ENCODE peak calls at places on chromosomes 5 and 9, in ten cellular contexts. Q is activated B cell treated with CpG ODN at 0.5 μM for 24 hours; R is uterus; Y is RWPE1; S is CD8-positive, alpha-beta T cell; V is heart left ventricle; M is fibroblast of lung; W is endothelial cell; T is MM.1S; Z is astrocyte of the spinal cord. O is an unnamed sample.

GRCh38 chr5:69024241-69024651 is 69.6 kb upstream of the SLC30A5 start:
- DNase-seq in Q (no peak), R (no peak), Y (peak), S (no peak), V (no peak), M (peak), W (peak), T (peak), Z (no peak), O (peak)

GRCh38 chr5:37054391-37054790 is 177.8 kb downstream of the NIPBL start:
- DNase-seq in Q (no peak), R (no peak), Y (no peak), S (no peak), V (no peak), M (no peak), W (no peak), T (no peak), Z (no peak), O (no peak)

GRCh38 chr9:36328798-36329411 is 70.7 kb upstream of the GNE start:
- DNase-seq in Q (no peak), R (peak), Y (peak), S (no peak), V (peak), M (peak), W (peak), T (peak), Z (peak), O (peak)

GRCh38 chr9:122004589-122004988 is 88.5 kb downstream of the TTLL11 start:
- DNase-seq in Q (no peak), R (no peak), Y (no peak), S (no peak), V (no peak), M (no peak), W (no peak), T (no peak), Z (no peak), O (no peak)

GRCh38 chr5:90824436-90824835 is 265.8 kb downstream of the ADGRV1 start:
- DNase-seq in Q (no peak), R (no peak), Y (no peak), S (no peak), V (no peak), M (no peak), W (no peak), T (no peak), Z (no peak), O (no peak)

GRCh38 chr9:73573235-73573634 is 421.6 kb downstream of the ANXA1 start:
- DNase-seq in Q (no peak), R (no peak), Y (no peak), S (no peak), V (no peak), M (no peak), W (no peak), T (no peak), Z (no peak), O (no peak)

GRCh38 chr5:96614110-96614691 is 48.0 kb upstream of the CAST start:
- DNase-seq in Q (no peak), R (peak), Y (peak), S (peak), V (peak), M (peak), W (peak), T (peak), Z (peak), O (peak)

GRCh38 chr9:70117835-70118319 is 74.2 kb downstream of the MAMDC2 start:
- DNase-seq in Q (no peak), R (no peak), Y (peak), S (no peak), V (no peak), M (peak), W (no peak), T (no peak), Z (peak), O (no peak)

GRCh38 chr5:174311531-174312269 is 266.2 kb downstream of the NSG2 start:
- DNase-seq in Q (peak), R (peak), Y (peak), S (peak), V (peak), M (peak), W (peak), T (peak), Z (peak), O (peak)

DNA sequence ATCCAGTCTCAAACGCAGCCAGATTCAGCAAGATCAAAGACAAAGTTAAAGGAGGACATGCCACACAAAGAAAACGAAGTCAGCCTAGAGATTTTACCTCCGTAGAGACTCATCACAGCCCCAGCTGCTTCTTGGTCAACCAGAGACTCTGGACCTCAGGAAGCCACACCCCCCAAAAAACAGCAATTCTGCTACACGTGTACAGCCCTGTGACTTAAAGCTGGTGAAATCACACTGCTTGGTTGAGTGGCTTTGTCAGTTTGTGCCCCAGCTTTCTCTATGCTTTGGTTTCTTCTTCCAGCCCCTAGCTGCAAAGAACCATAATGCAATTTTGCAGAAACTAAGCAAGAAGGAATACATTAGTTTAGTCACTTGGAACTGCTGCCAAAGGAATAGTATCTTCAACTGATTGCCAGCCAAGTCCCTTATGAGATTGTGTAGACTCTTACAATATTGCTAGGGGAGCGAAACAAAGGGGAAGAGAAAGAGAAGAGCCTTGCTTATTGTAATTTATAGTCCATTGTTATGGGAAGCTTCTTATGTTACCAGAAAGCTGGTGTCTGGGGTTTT is 158.8 kb upstream of the ZNF462 start:
- DNase-seq in Q (no peak), R (no peak), Y (no peak), S (no peak), V (no peak), M (peak), W (no peak), T (no peak), Z (no peak), O (no peak)
- TF ChIP-seq CTCF in Q (no peak), R (no peak), Y (no peak), S (no peak), V (no peak), M (no peak), W (no peak), T (no peak), Z (no peak), O (no peak)

GRCh38 chr9:93620041-93620506 is 43.7 kb downstream of the PHF2 start:
- DNase-seq in Q (no peak), R (no peak), Y (no peak), S (no peak), V (no peak), M (no peak), W (no peak), T (no peak), Z (no peak), O (no peak)
- TF ChIP-seq CTCF in Q (no peak), R (no peak), Y (no peak), S (no peak), V (no peak), M (no peak), W (no peak), T (no peak), Z (peak), O (no peak)

GRCh38 chr9:93167185-93167584 is 16.8 kb upstream of the WNK2 start:
- DNase-seq in Q (no peak), R (no peak), Y (no peak), S (no peak), V (no peak), M (no peak), W (no peak), T (no peak), Z (no peak), O (no peak)
- TF ChIP-seq CTCF in Q (no peak), R (no peak), Y (no peak), S (no peak), V (no peak), M (no peak), W (no peak), T (no peak), Z (no peak), O (no peak)

DNA sequence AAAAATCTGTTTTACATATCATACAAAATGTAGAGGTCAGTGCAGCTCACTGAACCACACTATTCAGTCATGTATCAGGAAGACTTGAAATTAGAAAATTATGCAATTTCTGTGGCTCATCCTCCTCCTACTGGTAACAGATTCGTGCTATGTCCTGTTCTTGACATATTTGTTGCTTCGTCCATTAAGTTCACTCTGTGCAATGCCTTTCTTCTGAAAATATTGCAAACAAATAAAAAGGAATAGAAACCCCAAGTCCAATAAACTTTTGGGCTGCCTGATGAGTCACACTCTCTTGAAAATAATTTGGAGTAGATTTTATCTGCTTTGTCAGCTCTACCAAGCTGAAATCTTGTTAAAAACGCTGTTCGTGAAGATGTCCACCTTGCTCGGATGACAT is 391.2 kb downstream of the RAB3C start:
- DNase-seq in Q (no peak), R (no peak), Y (no peak), S (no peak), V (no peak), M (no peak), W (no peak), T (no peak), Z (no peak), O (no peak)
- TF ChIP-seq CTCF in Q (no peak), R (no peak), Y (no peak), S (no peak), V (no peak), M (no peak), W (no peak), T (no peak), Z (no peak), O (no peak)

DNA sequence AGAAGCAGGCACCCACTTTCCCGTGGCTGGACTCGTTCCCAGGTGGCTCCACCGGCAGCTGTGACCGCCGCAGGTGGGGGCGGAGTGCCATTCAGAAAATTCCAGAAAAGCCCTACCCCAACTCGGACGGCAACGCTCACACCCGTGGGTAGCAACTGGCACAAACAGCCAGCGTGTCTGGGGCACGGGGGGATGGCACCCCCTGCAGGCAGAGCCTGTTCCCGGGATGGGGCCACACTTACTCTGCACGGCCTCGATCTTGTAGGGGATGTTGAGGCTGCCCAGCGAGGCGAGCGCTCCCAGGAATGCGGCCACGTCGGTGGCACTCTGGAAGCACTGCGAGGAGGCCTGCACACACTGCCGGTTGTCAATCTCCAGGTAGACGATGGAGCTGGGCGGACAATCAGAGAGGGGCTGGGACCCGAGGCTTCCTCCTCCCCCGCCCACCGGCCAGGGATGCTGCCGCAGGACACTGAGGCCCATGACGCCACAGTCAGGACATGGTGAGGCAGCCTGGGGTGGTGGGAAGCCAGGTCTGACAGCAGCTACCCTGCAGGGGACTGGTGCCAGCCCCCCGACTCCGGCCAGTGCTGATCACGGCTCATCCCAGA is 20.2 kb upstream of the SEC16A start:
- DNase-seq in Q (no peak), R (no peak), Y (no peak), S (no peak), V (no peak), M (no peak), W (no peak), T (no peak), Z (no peak), O (no peak)
- TF ChIP-seq CTCF in Q (no peak), R (no peak), Y (peak), S (no peak), V (no peak), M (no peak), W (no peak), T (no peak), Z (peak), O (no peak)

O was measured in MCF 10A.